ENCODE peak calls at places on chromosomes 16 and 17, in seven cellular contexts. T is IMR-90, D is breast epithelium, S is esophagus squamous epithelium, U is tibial nerve, A is upper lobe of left lung, B is adrenal gland. I is an unnamed sample.
A peak's percentile ranks its signal among the peaks of the same experiment; 100 is the strongest.

GRCh38 chr16:86018487-86018886 is 119.5 kb downstream of the IRF8 start:
- DNase-seq in T (peak; percentile 45), D (no peak), S (no peak), U (peak; percentile 45), A (no peak), B (peak; percentile 68), I (no peak)

GRCh38 chr17:19542247-19542646 is 8.6 kb downstream of the SLC47A1 start:
- DNase-seq in T (no peak), D (no peak), S (no peak), U (no peak), A (no peak), B (no peak), I (no peak)

GRCh38 chr17:81436294-81436849 is 41.1 kb downstream of the BAHCC1 start:
- DNase-seq in T (no peak), D (no peak), S (no peak), U (no peak), A (peak; percentile 85), B (no peak), I (no peak)

GRCh38 chr17:10116267-10116666 is 82.1 kb downstream of the GAS7 start:
- DNase-seq in T (no peak), D (no peak), S (no peak), U (no peak), A (no peak), B (no peak), I (no peak)

GRCh38 chr16:57818377-57819055 is 16.2 kb upstream of the KIFC3 start:
- DNase-seq in T (no peak), D (no peak), S (no peak), U (no peak), A (no peak), B (no peak), I (no peak)

GRCh38 chr16:66719246-66719645 is 22.7 kb upstream of the CMTM4 start:
- DNase-seq in T (no peak), D (no peak), S (no peak), U (no peak), A (no peak), B (no peak), I (no peak)

GRCh38 chr17:30332057-30332542 is 1.8 kb downstream of the TMIGD1 start:
- DNase-seq in T (peak; percentile 92), D (no peak), S (no peak), U (no peak), A (no peak), B (no peak), I (no peak)

GRCh38 chr16:58493756-58494431 is 6.0 kb upstream of the NDRG4 start:
- DNase-seq in T (no peak), D (no peak), S (no peak), U (no peak), A (peak; percentile 48), B (no peak), I (peak; percentile 63)

GRCh38 chr16:83389751-83390150 is 418.0 kb upstream of the HSBP1 start:
- DNase-seq in T (peak; percentile 51), D (no peak), S (no peak), U (no peak), A (no peak), B (no peak), I (no peak)

GRCh38 chr17:58056476-58056875 is 26.7 kb upstream of the DYNLL2 start:
- DNase-seq in T (no peak), D (no peak), S (no peak), U (no peak), A (no peak), B (no peak), I (no peak)

GRCh38 chr16:28264656-28265055 is 27.7 kb upstream of the SBK1 start:
- DNase-seq in T (peak; percentile 5), D (no peak), S (no peak), U (no peak), A (no peak), B (no peak), I (no peak)

GRCh38 chr16:84829168-84829965 is 9.6 kb downstream of the CRISPLD2 start:
- DNase-seq in T (peak; percentile 93), D (no peak), S (no peak), U (no peak), A (no peak), B (no peak), I (no peak)

GRCh38 chr16:68468849-68469248 is 20.5 kb upstream of the SMPD3 start:
- DNase-seq in T (no peak), D (no peak), S (no peak), U (no peak), A (no peak), B (no peak), I (no peak)

GRCh38 chr16:30335598-30336474 is 19.3 kb downstream of the CD2BP2 start:
- DNase-seq in T (no peak), D (no peak), S (no peak), U (no peak), A (no peak), B (no peak), I (peak; percentile 75)

GRCh38 chr16:1535391-1536291 is 2.2 kb downstream of the TMEM204 start:
- DNase-seq in T (no peak), D (no peak), S (no peak), U (no peak), A (peak; percentile 77), B (no peak), I (peak; percentile 74)

GRCh38 chr16:14496047-14496770 is 133.9 kb downstream of the PARN start:
- DNase-seq in T (no peak), D (no peak), S (no peak), U (no peak), A (no peak), B (no peak), I (no peak)

GRCh38 chr16:14496786-14497185 is 133.3 kb downstream of the PARN start:
- DNase-seq in T (no peak), D (no peak), S (no peak), U (no peak), A (no peak), B (no peak), I (no peak)

GRCh38 chr16:14495213-14496046 is 134.6 kb downstream of the PARN start:
- DNase-seq in T (no peak), D (no peak), S (no peak), U (no peak), A (no peak), B (no peak), I (no peak)

GRCh38 chr16:14499110-14499509 is 130.9 kb downstream of the PARN start:
- DNase-seq in T (no peak), D (no peak), S (no peak), U (no peak), A (no peak), B (no peak), I (no peak)

GRCh38 chr16:14497245-14498082 is 132.6 kb downstream of the PARN start:
- DNase-seq in T (peak; percentile 29), D (no peak), S (no peak), U (no peak), A (no peak), B (no peak), I (no peak)
- H3K27ac ChIP-seq in T (no peak overlapping the region), D (no peak overlapping the region), S (peak overlapping the region; percentile 67), U (no peak overlapping the region), A (no peak overlapping the region), B (no peak overlapping the region), I (no peak overlapping the region)

GRCh38 chr16:88811850-88812736 is at the start of gene APRT:
- DNase-seq in T (peak; percentile 95), D (peak; percentile 98), S (peak; percentile 50), U (peak; percentile 88), A (peak; percentile 100), B (peak; percentile 98), I (peak; percentile 99)
- TF ChIP-seq POLR2A in T (peak; percentile 87), D (no peak), S (peak; percentile 15), U (peak; percentile 79), A (peak; percentile 73), B (peak; percentile 67), I (no peak)

DNA sequence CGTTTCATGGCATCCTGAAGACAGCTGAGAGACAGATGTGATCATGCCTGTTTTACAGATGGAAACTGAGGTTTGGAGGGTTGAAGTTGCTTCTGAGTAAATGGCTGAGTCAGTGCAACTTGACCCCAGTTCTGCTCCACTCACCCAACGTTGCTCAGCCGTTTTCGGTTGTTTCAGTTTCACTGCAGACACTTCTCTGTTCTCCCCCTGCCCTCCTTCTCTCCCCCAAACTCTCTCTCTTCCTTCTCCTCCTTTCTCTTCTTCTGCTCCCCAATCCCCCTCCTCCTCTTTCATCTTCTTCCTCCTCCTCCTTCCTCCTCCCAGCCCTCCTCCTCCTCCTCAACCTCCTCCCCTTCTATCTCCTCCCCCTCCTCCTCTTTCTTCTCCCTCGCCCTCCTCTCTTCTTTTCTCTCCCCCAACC is 9.4 kb upstream of the CEP20 start:
- DNase-seq in T (peak; percentile 79), D (no peak), S (no peak), U (no peak), A (no peak), B (no peak), I (no peak)
- H3K27ac ChIP-seq in T (peak overlapping the region; percentile 37), D (no peak overlapping the region), S (no peak overlapping the region), U (no peak overlapping the region), A (no peak overlapping the region), B (no peak overlapping the region), I (no peak overlapping the region)

GRCh38 chr17:80281516-80281915 is 20.9 kb downstream of the RNF213 start:
- DNase-seq in T (no peak), D (no peak), S (no peak), U (no peak), A (no peak), B (no peak), I (no peak)

GRCh38 chr17:80286638-80286960 is 25.9 kb downstream of the RNF213 start:
- DNase-seq in T (no peak), D (no peak), S (no peak), U (no peak), A (no peak), B (no peak), I (no peak)

GRCh38 chr17:80285237-80285920 is 24.7 kb downstream of the RNF213 start:
- DNase-seq in T (no peak), D (no peak), S (no peak), U (no peak), A (no peak), B (no peak), I (no peak)

GRCh38 chr17:80284631-80285030 is 24.0 kb downstream of the RNF213 start:
- DNase-seq in T (no peak), D (no peak), S (no peak), U (no peak), A (no peak), B (no peak), I (no peak)

GRCh38 chr17:80283116-80283852 is 22.6 kb downstream of the RNF213 start:
- DNase-seq in T (no peak), D (no peak), S (no peak), U (no peak), A (no peak), B (peak; percentile 68), I (no peak)
- TF ChIP-seq POLR2A in T (no peak), D (no peak), S (no peak), U (no peak), A (no peak), B (no peak), I (no peak)

DNA sequence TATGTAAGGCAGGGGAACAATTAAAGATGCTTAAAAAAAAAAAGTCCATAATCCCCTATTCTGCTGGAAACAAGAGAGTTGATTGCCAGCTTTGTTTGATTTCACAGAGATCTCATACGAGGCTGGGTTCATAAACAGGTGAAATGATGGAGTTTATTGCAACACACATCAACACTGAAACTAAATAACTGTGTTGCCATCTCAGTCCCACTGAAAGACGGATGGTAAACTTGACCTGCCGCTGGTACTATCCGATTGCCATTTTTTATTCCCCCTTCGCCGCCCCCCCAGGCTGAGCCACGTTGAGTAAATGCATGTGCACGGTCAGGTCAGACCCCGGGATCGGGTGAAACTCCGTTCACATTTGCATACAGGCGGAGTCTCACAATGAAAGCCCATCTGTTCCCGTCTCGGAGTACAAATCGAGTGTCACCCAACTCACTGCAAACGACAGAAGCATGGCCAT is 119.2 kb downstream of the SKAP1 start:
- DNase-seq in T (no peak), D (no peak), S (no peak), U (no peak), A (no peak), B (no peak), I (peak; percentile 25)
- H3K27ac ChIP-seq in T (no peak overlapping the region), D (no peak overlapping the region), S (no peak overlapping the region), U (no peak overlapping the region), A (no peak overlapping the region), B (no peak overlapping the region), I (no peak overlapping the region)